ENCODE peak calls at places on chromosomes 7 and 10, in nine cellular contexts. A is psoas muscle, E is fibroblast of pulmonary artery, D is Calu3, C is cardiac muscle cell, V is mammary epithelial cell, G is HepG2, Y is GM20000, R is SK-N-SH. N is an unnamed sample.

GRCh38 chr7:158325530-158326381 is 261.9 kb downstream of the PTPRN2 start:
- DNase-seq in G (peak; percentile 30), E (no peak), Y (no peak), C (peak; percentile 77), V (no peak), R (peak; percentile 83), A (no peak), D (no peak), N (no peak)

GRCh38 chr10:32349968-32350738 is 3.2 kb upstream of the EPC1 start:
- DNase-seq in G (peak; percentile 66), D (no peak), V (no peak), E (no peak), R (no peak), A (no peak), C (no peak), Y (no peak), N (no peak)

GRCh38 chr10:43049081-43049551 is 27.8 kb upstream of the RET start:
- DNase-seq in E (no peak), V (no peak), D (no peak), G (no peak), A (peak; percentile 45), C (no peak), R (peak; percentile 8), Y (no peak), N (no peak)

GRCh38 chr10:131896403-131896802 is 4.4 kb upstream of the PPP2R2D start:
- DNase-seq in R (no peak), E (no peak), C (no peak), D (no peak), Y (no peak), A (no peak), V (no peak), G (no peak), N (no peak)

GRCh38 chr10:31769564-31769963 is 159.1 kb downstream of the ARHGAP12 start:
- DNase-seq in E (peak; percentile 46), C (no peak), G (no peak), R (no peak), Y (no peak), A (no peak), D (no peak), V (peak; percentile 74), N (no peak)

GRCh38 chr7:34281260-34281659 is 375.9 kb downstream of the BMPER start:
- DNase-seq in A (no peak), G (peak; percentile 13), E (no peak), C (no peak), Y (no peak), V (no peak), R (no peak), D (peak; percentile 14), N (no peak)

GRCh38 chr7:12731214-12731656 is 43.8 kb downstream of the ARL4A start:
- DNase-seq in Y (no peak), A (no peak), E (peak; percentile 70), D (peak; percentile 30), G (no peak), C (no peak), V (peak; percentile 69), R (no peak), N (no peak)

GRCh38 chr10:50937230-50937907 is 51.9 kb upstream of the A1CF start:
- DNase-seq in R (peak; percentile 4), Y (no peak), D (peak; percentile 13), E (peak; percentile 68), A (no peak), G (peak; percentile 24), C (peak; percentile 55), V (peak; percentile 12), N (no peak)

GRCh38 chr7:66296001-66296521 is 90.9 kb downstream of the TPST1 start:
- DNase-seq in E (peak; percentile 64), V (no peak), C (no peak), R (no peak), Y (peak; percentile 25), G (no peak), A (no peak), D (no peak), N (no peak)

GRCh38 chr10:61902448-61903183 is 1.1 kb downstream of the ARID5B start:
- DNase-seq in G (peak; percentile 70), C (peak; percentile 49), E (peak; percentile 74), R (peak; percentile 62), A (no peak), D (peak; percentile 52), Y (peak; percentile 61), V (peak; percentile 75), N (peak; percentile 53)
- TF ChIP-seq CTCF in G (peak; percentile 58), C (peak; percentile 38), E (peak; percentile 22), R (peak; percentile 49), A (no peak), D (no peak), Y (no peak), V (no peak), N (peak; percentile 48)

GRCh38 chr10:102375250-102375649 is 20.3 kb upstream of the NFKB2 start:
- DNase-seq in E (peak; percentile 7), G (no peak), V (no peak), R (no peak), D (no peak), C (no peak), A (no peak), Y (no peak), N (no peak)
- TF ChIP-seq CTCF in E (peak; percentile 10), G (peak; percentile 29), V (no peak), R (no peak), D (no peak), C (no peak), A (no peak), Y (no peak), N (no peak)

GRCh38 chr10:77837925-77838595 is 88.5 kb downstream of the DLG5 start:
- DNase-seq in R (no peak), A (no peak), D (no peak), Y (no peak), E (no peak), V (no peak), C (peak; percentile 44), G (no peak), N (no peak)
- TF ChIP-seq CTCF in R (no peak), A (no peak), D (no peak), Y (no peak), E (no peak), V (no peak), C (no peak), G (no peak), N (no peak)

GRCh38 chr10:68121020-68121743 is 11.9 kb downstream of the MYPN start:
- DNase-seq in G (no peak), Y (no peak), R (no peak), D (no peak), E (no peak), C (no peak), A (no peak), V (no peak), N (no peak)

GRCh38 chr10:68121862-68122261 is 12.6 kb downstream of the MYPN start:
- DNase-seq in A (no peak), Y (no peak), E (no peak), D (no peak), V (no peak), R (no peak), C (no peak), G (no peak), N (no peak)

GRCh38 chr10:68112837-68113236 is 3.5 kb downstream of the MYPN start:
- DNase-seq in V (no peak), G (no peak), Y (no peak), A (no peak), D (no peak), E (no peak), R (no peak), C (no peak), N (no peak)

DNA sequence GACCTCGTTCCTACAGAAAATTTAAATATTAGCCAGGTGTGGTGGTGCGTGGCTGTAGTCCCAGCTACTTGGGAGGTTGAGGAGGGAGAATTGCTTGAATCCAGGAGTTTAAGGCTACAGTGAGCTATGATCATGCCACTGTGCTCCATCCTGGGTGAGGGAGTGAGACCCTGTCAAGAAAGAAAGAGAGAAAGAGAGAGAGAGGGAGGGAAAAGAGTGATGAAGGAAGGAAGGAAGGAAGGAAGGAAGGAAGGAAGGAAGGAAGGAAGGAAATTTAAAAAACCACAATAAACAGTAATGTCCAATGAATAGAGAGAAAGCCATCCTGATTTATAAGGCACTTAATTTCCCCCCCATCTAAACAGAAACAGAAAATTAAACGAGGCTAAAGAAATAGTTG is 9.4 kb downstream of the MYPN start:
- DNase-seq in R (no peak), A (no peak), E (no peak), Y (no peak), V (no peak), G (no peak), D (no peak), C (no peak), N (no peak)
- TF ChIP-seq CTCF in R (no peak), A (no peak), E (no peak), Y (no peak), V (no peak), G (no peak), D (no peak), C (no peak), N (no peak)

N was measured in GM10248.